ENCODE peak calls at places on chromosomes 5 and 9, in eight cellular contexts. H, U, I, B, Y, Z, V and R are unnamed samples.

GRCh38 chr5:43967165-43967564 is 364.2 kb downstream of the NNT start:
- DNase-seq in V (no peak), B (no peak), U (no peak), I (no peak), Z (no peak), H (no peak), Y (no peak), R (no peak)

GRCh38 chr5:157961176-157961575 is 102.2 kb upstream of the CLINT1 start:
- DNase-seq in Y (no peak), V (no peak), U (no peak), B (no peak), Z (no peak), H (no peak), I (no peak), R (no peak)

GRCh38 chr5:83570916-83571315 is 99.4 kb downstream of the VCAN start:
- DNase-seq in H (no peak), Z (peak; percentile 64), I (no peak), U (no peak), V (no peak), Y (no peak), B (no peak), R (no peak)

GRCh38 chr5:150448353-150448752 is 1.2 kb downstream of the RPS14 start:
- DNase-seq in V (no peak), B (no peak), I (no peak), H (no peak), Y (no peak), Z (no peak), U (no peak), R (no peak)

GRCh38 chr5:124741711-124742496 is 4.5 kb downstream of the ZNF608 start:
- DNase-seq in Y (no peak), U (peak; percentile 91), V (no peak), H (no peak), I (no peak), B (no peak), Z (peak; percentile 99), R (no peak)

GRCh38 chr5:170623576-170624181 is 119.9 kb downstream of the KCNIP1 start:
- DNase-seq in I (no peak), H (no peak), Z (peak; percentile 48), V (no peak), B (peak; percentile 82), Y (peak; percentile 49), U (peak; percentile 83), R (no peak)

GRCh38 chr5:170524576-170524975 is 20.8 kb downstream of the KCNIP1 start:
- DNase-seq in I (no peak), U (no peak), H (no peak), Z (no peak), Y (no peak), B (no peak), V (no peak), R (no peak)

GRCh38 chr9:134503301-134504105 is 138.1 kb upstream of the COL5A1 start:
- DNase-seq in H (peak; percentile 5), Z (peak; percentile 21), U (no peak), V (no peak), Y (no peak), B (no peak), I (no peak), R (no peak)

GRCh38 chr5:167853421-167853820 is 438.0 kb upstream of the WWC1 start:
- DNase-seq in U (no peak), V (no peak), Y (no peak), I (no peak), H (no peak), Z (peak; percentile 87), B (no peak), R (no peak)

GRCh38 chr5:149824851-149825250 is 94.7 kb downstream of the PPARGC1B start:
- DNase-seq in Z (no peak), H (no peak), V (no peak), I (peak; percentile 78), B (no peak), Y (no peak), U (no peak), R (no peak)

GRCh38 chr9:127654619-127655018 is 42.5 kb downstream of the STXBP1 start:
- DNase-seq in Y (no peak), U (no peak), H (no peak), I (no peak), Z (peak; percentile 36), B (no peak), V (no peak), R (no peak)

GRCh38 chr9:134055981-134056461 is 11.8 kb downstream of the BRD3 start:
- DNase-seq in H (peak; percentile 90), Z (peak; percentile 82), V (no peak), B (no peak), U (no peak), I (peak; percentile 68), Y (no peak), R (no peak)

GRCh38 chr9:77927265-77927664 is 104.3 kb downstream of the GNAQ start:
- DNase-seq in H (no peak), Y (no peak), U (no peak), I (no peak), B (no peak), Z (peak; percentile 81), V (no peak), R (no peak)

GRCh38 chr5:95646569-95647330 is at the start of gene RFESD:
- DNase-seq in U (peak; percentile 96), Y (peak; percentile 99), V (peak; percentile 86), I (peak; percentile 97), Z (peak; percentile 95), H (peak; percentile 100), B (peak; percentile 97), R (peak; percentile 86)

GRCh38 chr5:56612759-56613158 is 202.6 kb upstream of the MAP3K1 start:
- DNase-seq in Z (no peak), U (no peak), Y (no peak), I (no peak), H (no peak), V (no peak), B (no peak), R (no peak)

GRCh38 chr5:135883441-135883840 is 12.2 kb downstream of the IL9 start:
- DNase-seq in U (no peak), B (peak; percentile 68), Y (peak; percentile 50), Z (no peak), H (no peak), I (no peak), V (no peak), R (no peak)

GRCh38 chr9:128470560-128470959 is 14.8 kb downstream of the ODF2 start:
- DNase-seq in B (no peak), Y (no peak), Z (peak; percentile 54), V (no peak), I (no peak), U (no peak), H (no peak), R (no peak)

GRCh38 chr5:173789031-173789920 is 98.9 kb upstream of the CPEB4 start:
- DNase-seq in V (no peak), H (peak; percentile 69), B (no peak), U (no peak), I (no peak), Y (no peak), Z (peak; percentile 92), R (no peak)

GRCh38 chr5:61652916-61653315 is 320.9 kb downstream of the ZSWIM6 start:
- DNase-seq in Z (no peak), Y (no peak), I (no peak), U (no peak), B (no peak), V (no peak), H (no peak), R (no peak)

GRCh38 chr5:61653802-61654580 is 321.9 kb downstream of the ZSWIM6 start:
- DNase-seq in H (no peak), Z (no peak), I (no peak), U (no peak), Y (no peak), B (no peak), V (no peak), R (no peak)

GRCh38 chr5:61651202-61651601 is 319.1 kb downstream of the ZSWIM6 start:
- DNase-seq in I (no peak), V (no peak), B (no peak), U (no peak), H (no peak), Z (no peak), Y (no peak), R (no peak)

GRCh38 chr5:61649971-61650370 is 317.9 kb downstream of the ZSWIM6 start:
- DNase-seq in I (no peak), V (no peak), B (no peak), H (no peak), Y (no peak), U (no peak), Z (no peak), R (no peak)

GRCh38 chr5:61649231-61649630 is 317.2 kb downstream of the ZSWIM6 start:
- DNase-seq in U (no peak), B (no peak), V (no peak), H (no peak), I (no peak), Y (no peak), Z (no peak), R (no peak)
- TF ChIP-seq CTCF in U (no peak), B (no peak), V (no peak), H (no peak), I (no peak), Y (no peak), Z (no peak), R (no peak)

GRCh38 chr9:14435871-14436270 is 121.9 kb upstream of the NFIB start:
- DNase-seq in H (no peak), I (no peak), B (no peak), Y (no peak), U (no peak), V (no peak), Z (no peak), R (no peak)
- TF ChIP-seq CTCF in H (no peak), I (no peak), B (no peak), Y (no peak), U (no peak), V (no peak), Z (no peak), R (no peak)

DNA sequence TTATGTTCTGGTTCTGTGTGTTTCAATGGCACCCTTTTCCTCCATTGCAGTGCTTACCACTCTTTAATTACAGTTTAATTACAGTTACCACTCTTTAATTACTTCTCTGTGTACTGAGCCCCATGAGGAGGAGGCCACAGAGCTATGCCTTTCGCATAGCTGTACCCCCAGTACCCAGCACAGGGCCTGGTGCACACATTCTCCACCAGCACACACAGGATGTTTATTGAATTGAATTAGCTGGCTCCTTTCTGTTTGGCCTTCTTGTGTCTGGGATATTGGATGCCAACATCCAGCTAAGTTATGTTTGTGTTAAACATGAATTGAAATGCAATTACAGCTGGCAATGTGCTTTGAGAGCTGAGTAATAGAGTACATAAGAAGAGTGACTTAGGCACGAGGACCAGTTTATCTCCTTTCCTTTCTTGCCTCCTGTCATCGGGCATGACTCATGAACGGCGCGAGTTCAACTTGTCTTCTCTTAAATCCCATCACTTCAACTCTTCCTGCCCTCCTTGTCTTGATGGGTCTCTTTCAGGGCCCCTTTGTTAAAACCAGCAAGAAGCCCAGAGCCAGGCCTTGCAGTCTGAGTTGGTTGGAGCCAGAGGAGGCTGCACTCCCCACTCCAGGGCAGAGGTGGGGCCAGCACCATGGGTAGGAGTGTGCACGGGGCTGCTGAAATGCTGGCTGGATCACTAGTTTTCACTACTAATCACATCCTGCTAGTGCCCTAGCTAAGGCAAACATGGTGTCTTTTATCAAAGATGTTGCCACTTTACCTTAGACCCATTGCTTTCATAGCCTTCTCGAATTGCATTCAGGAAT is 37.4 kb downstream of the MVB12B start:
- DNase-seq in H (no peak), Z (peak; percentile 80), B (no peak), V (no peak), I (no peak), U (no peak), Y (no peak), R (no peak)
- TF ChIP-seq CTCF in H (no peak), Z (no peak), B (no peak), V (no peak), I (no peak), U (no peak), Y (no peak), R (no peak)

GRCh38 chr9:29691758-29692407 is 2118.6 kb upstream of the C9orf72 start:
- DNase-seq in Y (peak; percentile 15), B (peak; percentile 69), I (no peak), H (no peak), Z (peak; percentile 2), V (no peak), U (peak; percentile 79), R (no peak)
- TF ChIP-seq CTCF in Y (peak; percentile 28), B (no peak), I (no peak), H (no peak), Z (no peak), V (no peak), U (peak; percentile 72), R (no peak)